ENCODE peak calls at places on chromosomes 13 and 19, in ten cellular contexts. K, J, O, N, V, P, U, M, E and B are unnamed samples.

GRCh38 chr13:39538826-39539555 is 64.0 kb downstream of the LHFPL6 start:
- DNase-seq in K (no peak), J (no peak), O (peak; percentile 70), N (no peak), V (no peak), P (no peak), U (no peak), M (no peak), E (no peak), B (no peak)

GRCh38 chr19:40831502-40832430 is 18.5 kb downstream of the CYP2A6 start:
- DNase-seq in K (no peak), J (peak; percentile 90), O (peak; percentile 96), N (no peak), V (no peak), P (peak; percentile 78), U (no peak), M (peak; percentile 59), E (no peak), B (peak; percentile 75)

GRCh38 chr13:37072024-37072423 is 12.5 kb upstream of the SUPT20H start:
- DNase-seq in K (no peak), J (no peak), O (no peak), N (no peak), V (no peak), P (no peak), U (no peak), M (no peak), E (no peak), B (no peak)

GRCh38 chr19:54518844-54519243 is 16.2 kb downstream of the LAIR2 start:
- DNase-seq in K (peak; percentile 68), J (no peak), O (no peak), N (no peak), V (no peak), P (no peak), U (peak; percentile 8), M (peak; percentile 96), E (peak; percentile 51), B (no peak)

GRCh38 chr19:55000761-55001160 is 34.6 kb downstream of the NLRP2 start:
- DNase-seq in K (no peak), J (no peak), O (no peak), N (no peak), V (no peak), P (no peak), U (no peak), M (no peak), E (no peak), B (no peak)

GRCh38 chr13:102347490-102347889 is 54.4 kb downstream of the FGF14 start:
- DNase-seq in K (no peak), J (no peak), O (no peak), N (no peak), V (no peak), P (no peak), U (no peak), M (no peak), E (no peak), B (no peak)

GRCh38 chr13:113502686-113503085 is 12.2 kb upstream of the DCUN1D2 start:
- DNase-seq in K (no peak), J (no peak), O (no peak), N (no peak), V (no peak), P (no peak), U (no peak), M (no peak), E (no peak), B (no peak)

GRCh38 chr13:75180805-75181455 is 301.0 kb downstream of the TBC1D4 start:
- DNase-seq in K (peak; percentile 65), J (peak; percentile 25), O (no peak), N (no peak), V (no peak), P (no peak), U (no peak), M (no peak), E (no peak), B (no peak)

GRCh38 chr19:47371269-47371668 is 22.2 kb downstream of the DHX34 start:
- DNase-seq in K (no peak), J (no peak), O (no peak), N (no peak), V (no peak), P (no peak), U (no peak), M (no peak), E (no peak), B (no peak)

GRCh38 chr13:72537782-72538181 is 189.6 kb downstream of the MZT1 start:
- DNase-seq in K (no peak), J (no peak), O (no peak), N (no peak), V (no peak), P (no peak), U (no peak), M (no peak), E (no peak), B (no peak)

GRCh38 chr13:114279146-114279545 is 2.3 kb upstream of the UPF3A start:
- DNase-seq in K (peak; percentile 25), J (no peak), O (no peak), N (no peak), V (no peak), P (no peak), U (no peak), M (no peak), E (no peak), B (no peak)

GRCh38 chr13:111165189-111165588 is 50.1 kb downstream of the ARHGEF7 start:
- DNase-seq in K (no peak), J (no peak), O (no peak), N (no peak), V (peak; percentile 89), P (no peak), U (no peak), M (no peak), E (no peak), B (no peak)

GRCh38 chr13:111165611-111166010 is 50.5 kb downstream of the ARHGEF7 start:
- DNase-seq in K (no peak), J (no peak), O (no peak), N (no peak), V (no peak), P (no peak), U (no peak), M (no peak), E (no peak), B (no peak)

GRCh38 chr13:111167290-111167689 is 52.2 kb downstream of the ARHGEF7 start:
- DNase-seq in K (peak; percentile 65), J (no peak), O (no peak), N (no peak), V (no peak), P (no peak), U (no peak), M (no peak), E (no peak), B (no peak)

GRCh38 chr13:111166882-111167281 is 51.8 kb downstream of the ARHGEF7 start:
- DNase-seq in K (no peak), J (no peak), O (no peak), N (no peak), V (no peak), P (no peak), U (no peak), M (no peak), E (no peak), B (no peak)

DNA sequence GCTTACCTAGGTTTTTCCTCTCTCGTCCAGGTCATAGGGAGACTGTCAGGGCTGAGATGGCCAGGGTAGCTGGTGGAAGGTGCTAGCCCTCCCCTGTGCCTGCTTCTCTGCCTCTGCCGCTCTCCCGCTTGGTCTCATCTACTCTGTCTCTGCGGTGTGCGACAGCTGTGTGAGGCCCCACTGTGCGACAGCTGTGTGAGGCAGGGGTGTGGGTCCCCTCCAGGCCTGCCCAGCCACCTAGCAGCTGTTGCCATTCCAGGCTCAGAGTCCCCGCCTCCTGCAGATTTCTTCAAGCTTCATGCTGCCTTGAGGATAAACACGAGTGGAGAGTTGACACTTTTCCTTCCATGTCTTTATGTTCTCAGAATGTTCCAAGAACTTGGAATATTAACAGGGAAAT is 53.0 kb downstream of the ARHGEF7 start:
- DNase-seq in K (no peak), J (no peak), O (no peak), N (no peak), V (no peak), P (no peak), U (no peak), M (no peak), E (no peak), B (no peak)
- TF ChIP-seq CTCF in K (no peak), J (no peak), O (no peak), N (no peak), V (no peak), P (no peak), U (no peak), M (no peak), E (no peak), B (no peak)

GRCh38 chr13:48573213-48573612 is 40.3 kb upstream of the RCBTB2 start:
- DNase-seq in K (peak; percentile 77), J (no peak), O (no peak), N (no peak), V (no peak), P (no peak), U (peak; percentile 11), M (no peak), E (no peak), B (no peak)

GRCh38 chr13:48574036-48574796 is 41.3 kb upstream of the RCBTB2 start:
- DNase-seq in K (no peak), J (no peak), O (no peak), N (no peak), V (no peak), P (no peak), U (peak; percentile 4), M (no peak), E (no peak), B (no peak)

GRCh38 chr13:48567521-48568331 is 34.8 kb upstream of the RCBTB2 start:
- DNase-seq in K (peak; percentile 11), J (no peak), O (no peak), N (no peak), V (no peak), P (no peak), U (peak; percentile 41), M (no peak), E (no peak), B (no peak)

GRCh38 chr13:48570225-48570828 is 37.4 kb upstream of the RCBTB2 start:
- DNase-seq in K (no peak), J (no peak), O (no peak), N (no peak), V (no peak), P (no peak), U (no peak), M (no peak), E (no peak), B (no peak)

GRCh38 chr13:48571121-48571901 is 38.4 kb upstream of the RCBTB2 start:
- DNase-seq in K (peak; percentile 45), J (no peak), O (peak; percentile 54), N (no peak), V (no peak), P (no peak), U (peak; percentile 59), M (no peak), E (no peak), B (no peak)
- H3K4me3 ChIP-seq in K (no peak overlapping the region), J (no peak overlapping the region), O (peak overlapping the region; percentile 28), N (peak overlapping the region; percentile 30), V (peak overlapping the region; percentile 54), P (no peak overlapping the region), U (no peak overlapping the region), M (no peak overlapping the region), E (no peak overlapping the region), B (no peak overlapping the region)

GRCh38 chr13:41905600-41906254 is 55.2 kb downstream of the VWA8 start:
- DNase-seq in K (peak; percentile 33), J (peak; percentile 52), O (no peak), N (no peak), V (no peak), P (no peak), U (no peak), M (peak; percentile 30), E (no peak), B (peak; percentile 4)
- TF ChIP-seq CTCF in K (peak; percentile 26), J (peak; percentile 31), O (peak; percentile 42), N (peak; percentile 68), V (peak; percentile 64), P (no peak), U (peak; percentile 26), M (peak; percentile 61), E (peak; percentile 67), B (peak; percentile 42)

GRCh38 chr19:2083174-2083854 is 12.8 kb downstream of the MOB3A start:
- DNase-seq in K (no peak), J (no peak), O (no peak), N (no peak), V (peak; percentile 58), P (no peak), U (peak; percentile 50), M (no peak), E (peak; percentile 69), B (no peak)
- H3K4me3 ChIP-seq in K (no peak overlapping the region), J (no peak overlapping the region), O (no peak overlapping the region), N (peak overlapping the region; percentile 30), V (peak overlapping the region; percentile 12), P (no peak overlapping the region), U (no peak overlapping the region), M (no peak overlapping the region), E (peak overlapping the region; percentile 94), B (no peak overlapping the region)